ENCODE peak calls at places on chromosome 16, in four cellular contexts. One of them, this sample, is unnamed.

GRCh38 chr16:85206472-85207356 is 94.4 kb upstream of the CIBAR2 start:
- DNase-seq in A673: no peak
- DNase-seq in right atrium auricular region: peak
- DNase-seq in HFF-Myc: no peak
- DNase-seq in this sample: no peak

GRCh38 chr16:48963306-48963705 is 318.3 kb downstream of the CBLN1 start:
- DNase-seq in A673: no peak
- DNase-seq in right atrium auricular region: no peak
- DNase-seq in HFF-Myc: no peak
- DNase-seq in this sample: no peak

GRCh38 chr16:78563905-78564304 is 464.5 kb downstream of the WWOX start:
- DNase-seq in A673: no peak
- DNase-seq in right atrium auricular region: no peak
- DNase-seq in HFF-Myc: no peak
- DNase-seq in this sample: no peak

GRCh38 chr16:73125860-73126259 is 77.9 kb upstream of the ZFHX3 start:
- DNase-seq in A673: peak
- DNase-seq in right atrium auricular region: no peak
- DNase-seq in HFF-Myc: peak
- DNase-seq in this sample: no peak

GRCh38 chr16:49463529-49463928 is 89.9 kb downstream of the C16orf78 start:
- DNase-seq in A673: no peak
- DNase-seq in right atrium auricular region: peak
- DNase-seq in HFF-Myc: no peak
- DNase-seq in this sample: peak

GRCh38 chr16:13923703-13924298 is 3.8 kb downstream of the ERCC4 start:
- DNase-seq in A673: peak
- DNase-seq in right atrium auricular region: no peak
- DNase-seq in HFF-Myc: peak
- DNase-seq in this sample: no peak

GRCh38 chr16:48173877-48174276 is 18.1 kb upstream of the ABCC12 start:
- DNase-seq in A673: peak
- DNase-seq in right atrium auricular region: no peak
- DNase-seq in HFF-Myc: no peak
- DNase-seq in this sample: no peak

GRCh38 chr16:17199135-17199534 is 271.6 kb downstream of the XYLT1 start:
- DNase-seq in A673: no peak
- DNase-seq in right atrium auricular region: no peak
- DNase-seq in HFF-Myc: no peak
- DNase-seq in this sample: no peak

GRCh38 chr16:9139965-9140364 is 48.5 kb downstream of the HAPSTR1 start:
- DNase-seq in A673: peak
- DNase-seq in right atrium auricular region: no peak
- DNase-seq in HFF-Myc: no peak
- DNase-seq in this sample: no peak

GRCh38 chr16:6988846-6989245 is 343.8 kb upstream of the RBFOX1 start:
- DNase-seq in A673: no peak
- DNase-seq in right atrium auricular region: no peak
- DNase-seq in HFF-Myc: no peak
- DNase-seq in this sample: peak

GRCh38 chr16:66273036-66273435 is 93.5 kb upstream of the CDH5 start:
- DNase-seq in A673: no peak
- DNase-seq in right atrium auricular region: no peak
- DNase-seq in HFF-Myc: no peak
- DNase-seq in this sample: peak

GRCh38 chr16:8649829-8650554 is 24.4 kb upstream of the ABAT start:
- DNase-seq in A673: no peak
- DNase-seq in right atrium auricular region: no peak
- DNase-seq in HFF-Myc: no peak
- DNase-seq in this sample: no peak

GRCh38 chr16:72474511-72475123 is 302.7 kb upstream of the PMFBP1 start:
- DNase-seq in A673: no peak
- DNase-seq in right atrium auricular region: no peak
- DNase-seq in HFF-Myc: peak
- DNase-seq in this sample: no peak

GRCh38 chr16:31477220-31478216 is 5.4 kb upstream of the SLC5A2 start:
- DNase-seq in A673: no peak
- DNase-seq in right atrium auricular region: no peak
- DNase-seq in HFF-Myc: no peak
- DNase-seq in this sample: no peak

GRCh38 chr16:78444-79145 is 570 bp downstream of the MPG start:
- DNase-seq in A673: no peak
- DNase-seq in right atrium auricular region: no peak
- DNase-seq in HFF-Myc: no peak
- DNase-seq in this sample: no peak

GRCh38 chr16:11326084-11326736 is 19.0 kb upstream of the RMI2 start:
- DNase-seq in A673: peak
- DNase-seq in right atrium auricular region: no peak
- DNase-seq in HFF-Myc: no peak
- DNase-seq in this sample: no peak

GRCh38 chr16:53805747-53806146 is 101.8 kb downstream of the FTO start:
- DNase-seq in A673: no peak
- DNase-seq in right atrium auricular region: no peak
- DNase-seq in HFF-Myc: no peak
- DNase-seq in this sample: no peak

GRCh38 chr16:346587-346986 is 5.9 kb downstream of the AXIN1 start:
- DNase-seq in A673: no peak
- DNase-seq in right atrium auricular region: no peak
- DNase-seq in HFF-Myc: no peak
- DNase-seq in this sample: no peak

GRCh38 chr16:53061701-53062159 is 6.9 kb downstream of the CHD9 start:
- DNase-seq in A673: no peak
- DNase-seq in right atrium auricular region: no peak
- DNase-seq in HFF-Myc: no peak
- DNase-seq in this sample: no peak

GRCh38 chr16:52742052-52742451 is 195.1 kb upstream of the TOX3 start:
- DNase-seq in A673: no peak
- DNase-seq in right atrium auricular region: no peak
- DNase-seq in HFF-Myc: no peak
- DNase-seq in this sample: no peak

GRCh38 chr16:86818701-86819522 is 240.6 kb downstream of the FOXL1 start:
- DNase-seq in A673: no peak
- DNase-seq in right atrium auricular region: no peak
- DNase-seq in HFF-Myc: no peak
- DNase-seq in this sample: no peak

GRCh38 chr16:54936979-54937672 is 6.5 kb downstream of the IRX5 start:
- DNase-seq in A673: no peak
- DNase-seq in right atrium auricular region: no peak
- DNase-seq in HFF-Myc: no peak
- DNase-seq in this sample: peak
- TF ChIP-seq CTCF in A673: no peak
- TF ChIP-seq CTCF in right atrium auricular region: peak
- TF ChIP-seq CTCF in HFF-Myc: peak
- TF ChIP-seq CTCF in this sample: peak

DNA sequence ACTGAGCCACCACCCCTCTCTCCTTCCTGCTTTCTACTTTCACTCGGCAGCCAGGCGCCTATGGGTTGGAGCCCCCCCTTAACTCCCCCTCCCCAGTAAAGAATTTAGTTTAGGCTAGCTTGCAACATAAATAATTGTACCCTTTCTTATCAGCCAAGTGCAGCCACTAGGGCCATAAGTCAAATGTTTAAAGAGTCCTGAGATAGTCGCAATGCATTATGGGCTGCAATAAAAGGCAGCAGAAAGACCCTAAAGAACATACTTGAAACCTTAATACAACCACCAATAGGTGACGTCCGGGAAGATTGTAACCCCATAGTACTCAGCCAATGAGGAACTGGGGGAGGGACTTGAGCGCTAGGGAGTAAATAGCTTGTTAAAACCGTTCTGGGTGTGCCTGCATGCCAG is 40.5 kb downstream of the C16orf82 start:
- DNase-seq in A673: peak
- DNase-seq in right atrium auricular region: no peak
- DNase-seq in HFF-Myc: no peak
- DNase-seq in this sample: no peak
- TF ChIP-seq CTCF in A673: no peak
- TF ChIP-seq CTCF in right atrium auricular region: no peak
- TF ChIP-seq CTCF in HFF-Myc: no peak
- TF ChIP-seq CTCF in this sample: no peak

GRCh38 chr16:84156342-84156784 is 11.3 kb downstream of the DNAAF1 start:
- DNase-seq in A673: no peak
- DNase-seq in right atrium auricular region: no peak
- DNase-seq in HFF-Myc: no peak
- DNase-seq in this sample: no peak
- TF ChIP-seq CTCF in A673: no peak
- TF ChIP-seq CTCF in right atrium auricular region: peak
- TF ChIP-seq CTCF in HFF-Myc: no peak
- TF ChIP-seq CTCF in this sample: peak

DNA sequence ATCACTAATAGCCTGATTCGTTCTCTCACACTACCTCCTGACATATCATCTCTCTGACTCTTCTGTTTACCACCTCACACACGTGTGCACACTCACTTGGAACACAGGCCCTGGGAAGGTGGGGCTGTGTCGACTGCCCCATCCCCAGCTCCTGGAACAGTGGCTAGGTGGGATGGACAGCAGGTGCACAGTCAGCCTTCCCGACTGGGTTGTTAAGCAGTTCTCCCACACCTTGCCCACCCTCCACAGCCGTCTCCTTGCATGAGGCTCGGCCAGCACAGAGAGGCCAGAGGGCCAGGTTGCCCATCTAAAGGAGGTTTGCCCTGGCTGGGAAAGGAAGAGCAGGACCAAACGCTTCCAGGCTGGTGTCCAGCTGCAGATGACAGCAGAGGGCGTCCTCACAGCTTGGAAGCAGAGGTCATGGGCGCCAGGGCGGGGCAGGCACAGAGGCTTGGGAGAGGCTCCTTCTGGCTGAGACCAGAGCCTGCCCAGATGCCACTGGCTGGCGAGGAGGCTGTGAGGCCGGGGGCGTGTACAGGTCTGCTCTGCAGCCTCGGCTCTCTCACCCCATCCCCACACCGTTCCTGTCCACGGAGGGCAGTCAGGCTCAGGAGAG is 92.8 kb downstream of the AMFR start:
- DNase-seq in A673: no peak
- DNase-seq in right atrium auricular region: no peak
- DNase-seq in HFF-Myc: peak
- DNase-seq in this sample: no peak
- TF ChIP-seq CTCF in A673: no peak
- TF ChIP-seq CTCF in right atrium auricular region: peak
- TF ChIP-seq CTCF in HFF-Myc: peak
- TF ChIP-seq CTCF in this sample: peak